ENCODE peak calls at places on chromosome 21, in ten cellular contexts. S, J, V, A, Y, P, B, U, G and X are unnamed samples.

GRCh38 chr21:43815107-43815742 is 25.8 kb downstream of the RRP1 start:
- DNase-seq in P (no peak), V (no peak), S (no peak), A (no peak), G (no peak), U (no peak), B (no peak), Y (no peak), J (no peak), X (no peak)

GRCh38 chr21:34971656-34972055 is 77.4 kb downstream of the RUNX1 start:
- DNase-seq in B (peak), G (no peak), P (no peak), A (no peak), Y (no peak), S (no peak), J (no peak), V (no peak), U (no peak), X (no peak)

GRCh38 chr21:15063081-15063820 is 1.5 kb downstream of the NRIP1 start:
- DNase-seq in U (no peak), P (no peak), J (peak), B (no peak), A (peak), Y (no peak), S (no peak), G (no peak), V (peak), X (no peak)

GRCh38 chr21:35207322-35207721 is 158.2 kb upstream of the RUNX1 start:
- DNase-seq in U (no peak), P (no peak), V (no peak), A (no peak), J (no peak), G (no peak), B (no peak), S (no peak), Y (no peak), X (no peak)

GRCh38 chr21:14589855-14590563 is 43.9 kb upstream of the SAMSN1 start:
- DNase-seq in V (no peak), P (no peak), J (no peak), S (no peak), G (no peak), A (no peak), Y (no peak), U (no peak), B (no peak), X (no peak)

GRCh38 chr21:43664358-43664757 is 5.0 kb downstream of the RRP1B start:
- DNase-seq in A (no peak), P (no peak), J (peak), G (no peak), B (no peak), V (no peak), U (no peak), Y (no peak), S (no peak), X (no peak)

GRCh38 chr21:43361127-43361492 is 65.8 kb downstream of the SIK1 start:
- DNase-seq in S (no peak), J (peak), G (no peak), P (no peak), B (peak), V (no peak), A (no peak), Y (no peak), U (peak), X (no peak)

GRCh38 chr21:42850866-42851391 is 28.4 kb downstream of the WDR4 start:
- DNase-seq in Y (no peak), A (peak), P (no peak), J (peak), V (no peak), S (no peak), B (peak), G (no peak), U (no peak), X (no peak)

GRCh38 chr21:34202553-34203332 is 129.4 kb downstream of the MRPS6 start:
- DNase-seq in G (no peak), J (peak), U (no peak), V (no peak), S (no peak), B (no peak), P (no peak), A (peak), Y (no peak), X (no peak)

GRCh38 chr21:43712268-43712942 is 6.5 kb upstream of the PDXK start:
- DNase-seq in V (peak), S (no peak), A (no peak), P (no peak), J (no peak), U (no peak), Y (peak), B (peak), G (peak), X (no peak)

GRCh38 chr21:29092102-29092959 is 18.9 kb upstream of the CCT8 start:
- DNase-seq in V (peak), S (no peak), B (peak), Y (no peak), A (no peak), U (no peak), J (no peak), P (no peak), G (no peak), X (no peak)

GRCh38 chr21:34889287-34889536 is 159.9 kb downstream of the RUNX1 start:
- DNase-seq in U (peak), S (no peak), Y (no peak), B (peak), V (peak), P (no peak), G (no peak), A (peak), J (peak), X (no peak)

GRCh38 chr21:16187603-16188002 is 457.8 kb downstream of the USP25 start:
- DNase-seq in P (no peak), B (no peak), G (no peak), J (no peak), Y (no peak), A (no peak), V (no peak), U (no peak), S (no peak), X (no peak)

GRCh38 chr21:43935711-43936110 is 70.7 kb downstream of the AGPAT3 start:
- DNase-seq in V (no peak), A (no peak), B (no peak), J (no peak), Y (no peak), U (no peak), P (no peak), G (no peak), S (no peak), X (no peak)

GRCh38 chr21:17370263-17370662 is 142.6 kb upstream of the CXADR start:
- DNase-seq in G (peak), U (no peak), A (no peak), P (no peak), S (no peak), B (no peak), J (no peak), V (no peak), Y (no peak), X (no peak)

GRCh38 chr21:26846036-26846931 is 1.1 kb upstream of the ADAMTS1 start:
- DNase-seq in J (peak), V (peak), B (peak), S (no peak), A (peak), Y (no peak), G (no peak), U (peak), P (no peak), X (no peak)
- H3K4me3 ChIP-seq in J (peak), V (peak), B (peak), S (peak), A (peak), Y (peak), G (no peak), U (peak), P (peak), X (peak)

GRCh38 chr21:26961704-26962103 is 5.2 kb downstream of the ADAMTS5 start:
- DNase-seq in B (peak), U (no peak), V (no peak), S (no peak), G (no peak), P (no peak), J (no peak), Y (no peak), A (no peak), X (no peak)
- TF ChIP-seq CTCF in B (peak), U (no peak), V (peak), S (peak), G (no peak), P (no peak), J (no peak), Y (peak), A (peak), X (no peak)

GRCh38 chr21:36433011-36433709 is 46.8 kb downstream of the CLDN14 start:
- DNase-seq in A (no peak), P (no peak), G (no peak), S (no peak), Y (no peak), J (no peak), U (no peak), V (no peak), B (no peak), X (no peak)

GRCh38 chr21:36431252-36431651 is 46.1 kb downstream of the CHAF1B start:
- DNase-seq in J (no peak), S (no peak), G (no peak), A (no peak), U (no peak), B (no peak), P (no peak), Y (no peak), V (no peak), X (no peak)

GRCh38 chr21:36428789-36429671 is 43.8 kb downstream of the CHAF1B start:
- DNase-seq in U (no peak), V (no peak), Y (peak), A (no peak), S (no peak), P (no peak), B (no peak), J (no peak), G (no peak), X (no peak)

GRCh38 chr21:36429672-36430546 is 44.7 kb downstream of the CHAF1B start:
- DNase-seq in U (peak), G (peak), Y (peak), B (peak), S (peak), J (peak), V (peak), A (peak), P (peak), X (peak)

DNA sequence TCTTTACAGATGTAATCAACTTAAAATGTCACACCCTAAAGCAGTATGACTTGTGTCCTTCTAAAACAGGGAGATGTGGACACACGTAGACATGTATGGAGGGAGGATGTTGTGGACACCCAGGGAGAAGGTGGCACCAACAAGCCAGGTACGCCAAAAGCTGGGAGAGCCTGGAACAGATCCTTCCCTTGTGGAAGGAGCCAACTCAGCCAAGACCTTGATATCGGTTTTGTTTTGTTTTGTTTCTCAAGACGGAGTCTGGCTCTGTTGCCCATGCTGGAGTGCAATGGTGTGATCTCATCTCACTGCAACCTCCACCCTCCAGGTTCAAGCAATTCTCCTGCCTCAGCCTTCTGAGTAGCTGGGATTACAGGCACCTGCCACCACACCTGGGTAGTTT is 45.6 kb downstream of the CHAF1B start:
- DNase-seq in U (no peak), Y (no peak), A (no peak), V (peak), P (no peak), S (no peak), J (no peak), G (no peak), B (no peak), X (no peak)
- H3K4me3 ChIP-seq in U (no peak), Y (peak), A (no peak), V (peak), P (peak), S (no peak), J (no peak), G (peak), B (no peak), X (no peak)

GRCh38 chr21:41768371-41769042 is 1.7 kb upstream of the RIPK4 start:
- DNase-seq in P (peak), Y (peak), S (no peak), J (no peak), A (peak), U (no peak), V (peak), B (peak), G (peak), X (peak)
- TF ChIP-seq CTCF in P (peak), Y (peak), S (peak), J (no peak), A (peak), U (no peak), V (peak), B (peak), G (no peak), X (peak)

GRCh38 chr21:46250146-46250725 is 21.7 kb upstream of the LSS start:
- DNase-seq in G (no peak), P (no peak), U (no peak), A (no peak), J (no peak), V (no peak), S (no peak), Y (no peak), B (no peak), X (no peak)
- H3K4me3 ChIP-seq in G (no peak), P (no peak), U (no peak), A (no peak), J (no peak), V (no peak), S (no peak), Y (no peak), B (no peak), X (no peak)

DNA sequence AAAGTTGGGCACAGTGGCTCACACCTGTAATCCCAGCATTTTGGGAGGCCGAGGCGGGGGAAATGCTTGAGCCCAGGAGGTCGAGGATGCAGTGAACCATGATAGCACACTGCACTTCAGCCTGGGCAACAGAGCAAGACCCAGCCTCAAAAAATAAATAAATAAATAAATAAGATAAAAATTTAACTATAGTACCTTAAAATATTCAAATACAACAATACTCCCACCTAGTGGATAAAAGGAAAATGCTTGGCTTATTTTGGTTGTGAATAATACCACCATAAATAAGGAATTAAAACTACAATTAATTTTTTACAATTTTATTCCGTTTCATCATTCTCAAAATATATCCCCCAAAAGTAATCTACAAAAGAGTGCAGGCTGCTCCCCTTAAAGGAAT is 8.1 kb downstream of the PSMG1 start:
- DNase-seq in S (no peak), G (no peak), A (peak), P (no peak), U (no peak), Y (no peak), B (peak), V (peak), J (no peak), X (no peak)
- TF ChIP-seq CTCF in S (no peak), G (peak), A (peak), P (peak), U (peak), Y (peak), B (peak), V (peak), J (no peak), X (peak)

DNA sequence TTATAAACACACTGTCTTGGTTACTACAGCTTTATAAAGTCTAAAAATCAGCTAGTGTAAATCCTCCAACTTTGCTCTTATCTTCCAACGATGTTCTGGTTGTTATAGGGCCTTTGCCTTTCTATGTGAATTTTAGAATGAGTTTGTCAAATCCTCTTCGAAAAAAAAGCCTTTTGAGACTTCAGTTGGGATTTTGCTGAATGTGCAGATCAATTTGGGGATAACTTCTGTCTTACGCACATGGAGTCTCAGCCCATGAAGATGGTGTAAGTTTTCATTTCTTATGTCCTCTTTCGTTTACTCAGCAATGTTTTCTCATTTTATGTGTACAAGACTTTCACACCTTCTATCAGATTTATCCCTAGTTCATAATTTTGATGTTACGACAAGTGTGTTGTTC is 64.8 kb upstream of the ADARB1 start:
- DNase-seq in U (no peak), G (no peak), P (no peak), V (no peak), B (no peak), J (no peak), S (no peak), Y (no peak), A (no peak), X (no peak)
- H3K4me3 ChIP-seq in U (no peak), G (no peak), P (no peak), V (no peak), B (no peak), J (no peak), S (no peak), Y (no peak), A (no peak), X (no peak)